ENCODE peak calls at places on chromosomes 6 and 20, in seven cellular contexts. X is mucosa of descending colon, E is HCT116, F is adrenal gland, T is neural progenitor cell, C is cardiac muscle cell, I is tibial nerve. Z is an unnamed sample.
A peak's percentile ranks its signal among the peaks of the same experiment; 100 is the strongest.

GRCh38 chr6:14620522-14620921 is 502.9 kb downstream of the CD83 start:
- DNase-seq in T (peak; percentile 55), C (no peak), F (no peak), X (no peak), E (no peak), I (no peak), Z (no peak)

GRCh38 chr6:166705070-166705469 is 78.0 kb upstream of the RPS6KA2 start:
- DNase-seq in I (no peak), T (no peak), F (no peak), X (no peak), E (no peak), C (no peak), Z (no peak)

GRCh38 chr20:57749861-57750260 is 40.0 kb upstream of the PMEPA1 start:
- DNase-seq in C (no peak), E (no peak), F (no peak), I (no peak), T (no peak), X (no peak), Z (no peak)

GRCh38 chr6:42166444-42167141 is 6.6 kb upstream of the GUCA1A start:
- DNase-seq in I (peak; percentile 84), T (peak; percentile 87), F (peak; percentile 56), E (peak; percentile 63), X (peak; percentile 72), C (peak; percentile 81), Z (peak; percentile 94)

GRCh38 chr6:33073431-33073871 is at the start of gene HLA-DPA1:
- DNase-seq in T (no peak), F (peak; percentile 65), C (peak; percentile 15), E (peak; percentile 8), X (no peak), I (peak; percentile 40), Z (peak; percentile 49)

GRCh38 chr6:72218125-72218524 is 331.8 kb downstream of the RIMS1 start:
- DNase-seq in X (no peak), C (peak; percentile 76), I (no peak), T (peak; percentile 81), E (peak; percentile 3), F (peak; percentile 14), Z (peak; percentile 81)

GRCh38 chr6:15485875-15486274 is 177.0 kb downstream of the DTNBP1 start:
- DNase-seq in F (no peak), I (no peak), X (no peak), E (no peak), T (no peak), C (no peak), Z (no peak)

GRCh38 chr6:105900120-105900937 is 185.8 kb upstream of the PRDM1 start:
- DNase-seq in T (no peak), C (no peak), F (no peak), I (peak; percentile 56), X (no peak), E (no peak), Z (peak; percentile 34)

GRCh38 chr6:21381336-21381963 is 212.1 kb upstream of the SOX4 start:
- DNase-seq in C (no peak), T (no peak), I (no peak), X (no peak), F (no peak), E (no peak), Z (no peak)

GRCh38 chr20:63128956-63129355 is 87.0 kb downstream of the YTHDF1 start:
- DNase-seq in F (no peak), I (no peak), E (no peak), T (no peak), C (no peak), X (peak; percentile 14), Z (no peak)

GRCh38 chr6:131721161-131721560 is 10.3 kb upstream of the CTAGE9 start:
- DNase-seq in C (no peak), T (no peak), E (no peak), I (no peak), F (no peak), X (no peak), Z (no peak)

GRCh38 chr6:158018851-158019361 is 37.2 kb downstream of the SYNJ2 start:
- DNase-seq in I (no peak), F (peak; percentile 79), C (no peak), E (no peak), T (no peak), X (peak; percentile 25), Z (no peak)

GRCh38 chr20:48921883-48922867 is 664 bp downstream of the ARFGEF2 start:
- DNase-seq in I (peak; percentile 20), F (peak; percentile 74), X (peak; percentile 83), C (peak; percentile 75), T (no peak), E (no peak), Z (peak; percentile 77)

GRCh38 chr6:11497881-11498280 is 39.7 kb upstream of the TMEM170B start:
- DNase-seq in C (no peak), I (no peak), E (no peak), X (peak; percentile 40), F (no peak), T (no peak), Z (no peak)

GRCh38 chr6:142845624-142846458 is 99.1 kb downstream of the HIVEP2 start:
- DNase-seq in X (peak; percentile 92), T (peak; percentile 87), C (peak; percentile 94), I (peak; percentile 64), E (peak; percentile 74), F (peak; percentile 94), Z (peak; percentile 94)

GRCh38 chr20:63628246-63628975 is 1.5 kb upstream of the GMEB2 start:
- DNase-seq in X (peak; percentile 80), E (peak; percentile 75), I (peak; percentile 49), F (peak; percentile 75), C (no peak), T (no peak), Z (no peak)

GRCh38 chr20:49052334-49052733 is 6.2 kb downstream of the CSE1L start:
- DNase-seq in E (no peak), F (no peak), T (no peak), X (no peak), C (no peak), I (no peak), Z (peak; percentile 56)

DNA sequence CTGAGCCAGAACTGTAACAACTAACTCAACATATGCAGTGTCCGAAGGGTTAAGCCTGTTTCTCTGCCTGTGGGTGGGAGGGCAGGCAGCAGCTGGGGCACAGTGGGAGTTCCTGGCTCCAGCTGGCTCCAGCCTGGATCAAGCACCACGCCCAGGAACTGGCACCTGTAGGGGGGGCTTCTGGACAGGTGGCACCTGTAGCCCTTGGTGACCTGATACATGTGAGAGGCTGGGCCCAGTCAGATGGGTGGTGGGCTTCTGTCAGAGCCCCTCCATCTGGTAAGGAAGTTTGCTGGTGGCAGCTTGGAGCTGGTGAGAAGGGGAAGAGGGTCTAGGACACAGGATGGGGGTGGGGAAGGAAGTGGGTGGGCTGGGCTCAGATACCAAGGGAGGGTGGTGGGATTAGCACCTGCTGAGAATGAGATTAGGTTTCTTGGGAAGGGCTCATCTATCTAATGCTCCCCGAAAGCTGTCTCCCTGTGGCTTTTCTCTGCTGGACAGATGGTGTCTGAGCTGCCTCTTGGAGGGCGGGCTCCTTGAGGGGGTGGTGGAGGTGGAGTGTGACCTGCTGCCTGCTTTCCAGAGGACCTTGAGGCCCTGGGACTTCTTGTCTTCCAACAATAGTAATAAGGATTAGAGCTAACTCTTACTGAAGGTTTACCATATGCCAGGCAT is 28.5 kb downstream of the BCL2L1 start:
- DNase-seq in X (no peak), F (no peak), E (no peak), I (no peak), T (peak; percentile 56), C (no peak), Z (peak; percentile 62)
- H3K4me1 ChIP-seq in X (peaks cover 32% of the 10 kb centered on the region), F (peaks cover 18% of the 10 kb centered on the region), E (peaks cover 96% of the 10 kb centered on the region), I (peaks cover 50% of the 10 kb centered on the region), T (peaks cover 17% of the 10 kb centered on the region), C (peaks cover 10% of the 10 kb centered on the region), Z (peaks cover 12% of the 10 kb centered on the region)

DNA sequence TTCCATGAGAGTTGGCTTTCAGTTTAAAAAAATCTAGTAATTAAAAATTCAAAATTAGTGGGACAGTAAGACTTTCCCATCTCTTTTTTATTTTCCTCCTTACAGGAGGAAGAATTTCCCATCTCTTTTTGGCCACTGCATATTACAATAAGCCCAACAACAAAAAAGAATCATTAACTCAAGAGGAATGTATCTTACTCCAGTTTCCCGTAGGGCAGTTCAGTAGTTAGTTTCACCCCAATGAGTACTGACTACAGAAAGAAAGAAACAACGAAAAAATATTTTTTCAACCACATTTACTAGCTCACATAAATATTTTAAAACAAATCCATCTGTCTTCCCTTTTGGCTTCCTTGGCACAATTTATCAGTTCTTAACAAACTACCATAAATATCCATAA is 14.9 kb upstream of the BLOC1S5 start:
- DNase-seq in X (no peak), F (no peak), T (no peak), I (no peak), E (no peak), C (no peak), Z (no peak)
- H3K4me3 ChIP-seq in X (no peak overlapping the region), F (no peak overlapping the region), T (no peak overlapping the region), I (no peak overlapping the region), E (no peak overlapping the region), C (no peak overlapping the region), Z (no peak overlapping the region)

GRCh38 chr6:35056952-35057351 is 84.2 kb downstream of the TCP11 start:
- DNase-seq in T (no peak), X (no peak), C (no peak), E (no peak), I (no peak), F (no peak), Z (no peak)

GRCh38 chr6:35054106-35054742 is 86.9 kb downstream of the TCP11 start:
- DNase-seq in T (no peak), F (no peak), E (no peak), X (no peak), I (no peak), C (no peak), Z (no peak)

GRCh38 chr6:35057449-35058030 is 83.6 kb downstream of the TCP11 start:
- DNase-seq in I (no peak), C (no peak), T (no peak), F (no peak), X (no peak), E (no peak), Z (no peak)

GRCh38 chr6:35054743-35055130 is 86.4 kb downstream of the TCP11 start:
- DNase-seq in X (no peak), T (no peak), I (no peak), E (no peak), C (no peak), F (no peak), Z (no peak)

GRCh38 chr6:35055906-35056305 is 85.2 kb downstream of the TCP11 start:
- DNase-seq in X (no peak), I (no peak), T (no peak), E (no peak), C (no peak), F (no peak), Z (no peak)
- H3K4me1 ChIP-seq in X (peaks cover 3% of the 10 kb centered on the region), I (peaks cover 27% of the 10 kb centered on the region), T (peaks cover 26% of the 10 kb centered on the region), E (no peaks in the 10 kb centered on the region), C (no peaks in the 10 kb centered on the region), F (peaks cover 5% of the 10 kb centered on the region), Z (no peaks in the 10 kb centered on the region)

GRCh38 chr6:151806757-151807512 is 547 bp upstream of the ESR1 start:
- DNase-seq in X (no peak), E (no peak), F (no peak), C (peak; percentile 28), T (no peak), I (no peak), Z (no peak)

GRCh38 chr6:151808331-151809241 is 1.1 kb downstream of the ESR1 start:
- DNase-seq in I (peak; percentile 27), E (no peak), C (peak; percentile 42), T (peak; percentile 56), X (no peak), F (no peak), Z (peak; percentile 22)

GRCh38 chr6:151805286-151805840 is 2.1 kb upstream of the ESR1 start:
- DNase-seq in X (no peak), I (no peak), T (peak; percentile 33), E (no peak), C (peak; percentile 5), F (peak; percentile 22), Z (no peak)

GRCh38 chr6:151804585-151805285 is 2.7 kb upstream of the ESR1 start:
- DNase-seq in E (no peak), C (no peak), F (no peak), T (no peak), I (no peak), X (no peak), Z (no peak)

GRCh38 chr6:151807513-151808330 is at the start of gene ESR1:
- DNase-seq in T (peak; percentile 56), F (peak; percentile 45), X (no peak), I (peak; percentile 32), C (peak; percentile 55), E (no peak), Z (peak; percentile 71)
- H3K4me3 ChIP-seq in T (peak within 1 kb of the TSS; percentile 41), F (peak within 1 kb of the TSS; percentile 71), X (no peak within 1 kb of the TSS), I (peak within 1 kb of the TSS; percentile 37), C (peak within 1 kb of the TSS; percentile 51), E (no peak within 1 kb of the TSS), Z (no peak within 1 kb of the TSS)